ENCODE peak calls at places on chromosomes 12 and 14, in ten cellular contexts. U is activated CD4-positive, alpha-beta T cell treated with anti-CD3 and anti-CD28 coated beads, Interleukin-2, amount 50 U/mL, for 1 hour; P is HL-60; Z is suprapubic skin; M is stimulated activated CD4-positive, alpha-beta T cell treated with anti-CD3 and anti-CD28 coated beads, Interleukin-1b, Interleukin-23, amount 100 ng/mL, for 24 hours; Q is left colon; J is kidney epithelial cell; A is NCI-H345; R is NCI-H524; K is NCI-H2029. V is an unnamed sample.

GRCh38 chr14:101101456-101102056 is 198.0 kb upstream of the RTL1 start:
- DNase-seq in A (peak), J (peak), Q (no peak), M (no peak), R (no peak), Z (peak), U (no peak), K (peak), P (no peak), V (no peak)

GRCh38 chr12:46260153-46260912 is 8.5 kb downstream of the SLC38A1 start:
- DNase-seq in K (no peak), R (no peak), U (no peak), Q (no peak), A (no peak), P (no peak), M (no peak), J (no peak), Z (no peak), V (no peak)

GRCh38 chr14:54556535-54556934 is 10.4 kb upstream of the SAMD4A start:
- DNase-seq in M (no peak), A (no peak), R (no peak), J (no peak), Q (no peak), Z (no peak), K (no peak), P (no peak), U (no peak), V (no peak)

GRCh38 chr12:95215925-95216324 is 1.3 kb downstream of the FGD6 start:
- DNase-seq in Q (no peak), A (no peak), M (no peak), U (no peak), J (no peak), Z (no peak), K (no peak), R (no peak), P (no peak), V (peak)

GRCh38 chr12:112738531-112738930 is 53.0 kb upstream of the RPH3A start:
- DNase-seq in J (no peak), Q (no peak), M (no peak), K (no peak), A (no peak), U (no peak), Z (no peak), R (no peak), P (no peak), V (no peak)

GRCh38 chr14:42004321-42004720 is 397.6 kb downstream of the LRFN5 start:
- DNase-seq in A (no peak), J (no peak), R (no peak), M (no peak), K (no peak), P (no peak), Q (no peak), Z (no peak), U (no peak), V (no peak)

GRCh38 chr12:30880061-30880460 is 46.5 kb upstream of the TSPAN11 start:
- DNase-seq in Q (no peak), P (no peak), M (no peak), Z (no peak), K (peak), R (peak), J (no peak), A (peak), U (no peak), V (peak)

GRCh38 chr14:23307687-23308644 is 1.3 kb downstream of the BCL2L2 start:
- DNase-seq in R (no peak), Z (peak), K (no peak), P (no peak), A (no peak), M (no peak), Q (no peak), U (no peak), J (no peak), V (no peak)

GRCh38 chr12:9856154-9856553 is 13.0 kb downstream of the CLEC2B start:
- DNase-seq in Q (no peak), M (no peak), J (no peak), K (no peak), U (no peak), A (no peak), P (peak), Z (no peak), R (no peak), V (no peak)

GRCh38 chr14:22391908-22392307 is 197.1 kb downstream of the DAD1 start:
- DNase-seq in U (no peak), R (peak), J (no peak), K (no peak), Z (no peak), A (no peak), M (no peak), P (peak), Q (peak), V (no peak)

GRCh38 chr14:21987937-21988336 is 314.3 kb upstream of the OR4E1 start:
- DNase-seq in J (no peak), A (no peak), P (peak), R (no peak), K (no peak), Q (no peak), M (no peak), Z (no peak), U (no peak), V (no peak)

GRCh38 chr12:109785854-109786253 is 47.3 kb downstream of the TRPV4 start:
- DNase-seq in M (no peak), K (no peak), J (no peak), U (no peak), Q (no peak), R (no peak), Z (no peak), A (no peak), P (no peak), V (no peak)